ENCODE peak calls at places on chromosomes 6 and 20, in ten cellular contexts. C is heart left ventricle; E is mesothelial cell of epicardium; B is tibial nerve; M is psoas muscle; T is endothelial cell; Y is A673; V is mucosa of descending colon; P is spleen; J is CD8-positive, alpha-beta T cell. N is an unnamed sample.
A peak's percentile ranks its signal among the peaks of the same experiment; 100 is the strongest.

GRCh38 chr6:137767931-137768690 is 98.9 kb upstream of the TNFAIP3 start:
- DNase-seq in C (no peak), E (no peak), B (no peak), M (no peak), T (no peak), Y (no peak), V (no peak), P (no peak), J (no peak), N (no peak)

GRCh38 chr6:34241351-34242215 is 4.9 kb downstream of the HMGA1 start:
- DNase-seq in C (no peak), E (no peak), B (no peak), M (no peak), T (no peak), Y (no peak), V (no peak), P (peak; percentile 61), J (no peak), N (no peak)

GRCh38 chr6:136160255-136160654 is 89.9 kb downstream of the MTFR2 start:
- DNase-seq in C (no peak), E (no peak), B (no peak), M (no peak), T (no peak), Y (no peak), V (no peak), P (no peak), J (no peak), N (no peak)

GRCh38 chr6:138509371-138509770 is 10.1 kb upstream of the NHSL1 start:
- DNase-seq in C (no peak), E (no peak), B (no peak), M (no peak), T (peak; percentile 49), Y (peak; percentile 60), V (peak; percentile 89), P (no peak), J (peak; percentile 26), N (no peak)

GRCh38 chr6:20811112-20811746 is 277.0 kb downstream of the CDKAL1 start:
- DNase-seq in C (no peak), E (no peak), B (no peak), M (no peak), T (peak; percentile 7), Y (peak; percentile 94), V (no peak), P (no peak), J (no peak), N (peak; percentile 61)

GRCh38 chr6:14344486-14344885 is 226.9 kb downstream of the CD83 start:
- DNase-seq in C (no peak), E (no peak), B (no peak), M (no peak), T (no peak), Y (no peak), V (no peak), P (no peak), J (no peak), N (no peak)

GRCh38 chr6:153070756-153071155 is 60.3 kb downstream of the RGS17 start:
- DNase-seq in C (no peak), E (no peak), B (no peak), M (no peak), T (no peak), Y (no peak), V (no peak), P (no peak), J (no peak), N (no peak)

GRCh38 chr20:13856356-13856755 is 71.5 kb downstream of the NDUFAF5 start:
- DNase-seq in C (no peak), E (no peak), B (no peak), M (no peak), T (no peak), Y (no peak), V (no peak), P (no peak), J (no peak), N (no peak)

GRCh38 chr6:113120214-113120576 is 737.0 kb upstream of the MARCKS start:
- DNase-seq in C (no peak), E (no peak), B (no peak), M (no peak), T (no peak), Y (peak; percentile 61), V (no peak), P (no peak), J (no peak), N (no peak)

GRCh38 chr6:7052441-7052936 is 55.3 kb upstream of the RREB1 start:
- DNase-seq in C (peak; percentile 59), E (peak; percentile 34), B (peak; percentile 29), M (peak; percentile 92), T (peak; percentile 26), Y (peak; percentile 74), V (peak; percentile 43), P (peak; percentile 83), J (peak; percentile 8), N (peak; percentile 49)

GRCh38 chr6:159043236-159043635 is 1.6 kb downstream of the TAGAP start:
- DNase-seq in C (no peak), E (no peak), B (no peak), M (no peak), T (no peak), Y (no peak), V (no peak), P (no peak), J (no peak), N (no peak)

GRCh38 chr20:54015496-54015895 is 54.9 kb downstream of the BCAS1 start:
- DNase-seq in C (no peak), E (no peak), B (no peak), M (no peak), T (no peak), Y (peak; percentile 84), V (no peak), P (no peak), J (no peak), N (no peak)

GRCh38 chr6:16438677-16439615 is 200.6 kb downstream of the GMPR start:
- DNase-seq in C (no peak), E (no peak), B (no peak), M (no peak), T (no peak), Y (no peak), V (no peak), P (no peak), J (no peak), N (no peak)

GRCh38 chr6:7418238-7418905 is 28.8 kb downstream of the RIOK1 start:
- DNase-seq in C (no peak), E (no peak), B (no peak), M (no peak), T (no peak), Y (peak; percentile 35), V (no peak), P (no peak), J (no peak), N (no peak)

GRCh38 chr20:8018928-8019177 is 708 bp downstream of the TMX4 start:
- DNase-seq in C (no peak), E (no peak), B (no peak), M (no peak), T (no peak), Y (peak; percentile 74), V (no peak), P (no peak), J (no peak), N (no peak)

GRCh38 chr6:161104966-161105365 is 113.4 kb downstream of the MAP3K4 start:
- DNase-seq in C (no peak), E (no peak), B (no peak), M (no peak), T (no peak), Y (no peak), V (no peak), P (no peak), J (no peak), N (no peak)

GRCh38 chr6:52389626-52390360 is 27.8 kb downstream of the PAQR8 start:
- DNase-seq in C (peak; percentile 32), E (no peak), B (no peak), M (peak; percentile 56), T (no peak), Y (peak; percentile 41), V (peak; percentile 86), P (peak; percentile 86), J (peak; percentile 58), N (no peak)

GRCh38 chr6:108134213-108134973 is 31.4 kb upstream of the NR2E1 start:
- DNase-seq in C (no peak), E (no peak), B (no peak), M (no peak), T (no peak), Y (no peak), V (no peak), P (no peak), J (no peak), N (peak; percentile 28)

GRCh38 chr6:29451471-29452193 is 5.2 kb downstream of the OR11A1 start:
- DNase-seq in C (no peak), E (no peak), B (no peak), M (no peak), T (no peak), Y (no peak), V (no peak), P (no peak), J (no peak), N (no peak)

GRCh38 chr20:42041000-42041565 is 422.9 kb upstream of the CHD6 start:
- DNase-seq in C (no peak), E (no peak), B (no peak), M (no peak), T (no peak), Y (no peak), V (no peak), P (no peak), J (no peak), N (no peak)
- TF ChIP-seq CTCF in C (no peak), E (no peak), B (no peak), M (no peak), T (no peak), Y (peak; percentile 33), V (no peak), P (no peak), J (no peak), N (peak; percentile 65)

GRCh38 chr6:3063733-3064700 is 4.3 kb upstream of the RIPK1 start:
- DNase-seq in C (peak; percentile 96), E (peak; percentile 58), B (peak; percentile 89), M (peak; percentile 97), T (peak; percentile 81), Y (peak; percentile 79), V (peak; percentile 97), P (peak; percentile 99), J (peak; percentile 88), N (peak; percentile 87)
- TF ChIP-seq CTCF in C (no peak), E (no peak), B (peak; percentile 49), M (no peak), T (no peak), Y (no peak), V (no peak), P (peak; percentile 23), J (no peak), N (no peak)

DNA sequence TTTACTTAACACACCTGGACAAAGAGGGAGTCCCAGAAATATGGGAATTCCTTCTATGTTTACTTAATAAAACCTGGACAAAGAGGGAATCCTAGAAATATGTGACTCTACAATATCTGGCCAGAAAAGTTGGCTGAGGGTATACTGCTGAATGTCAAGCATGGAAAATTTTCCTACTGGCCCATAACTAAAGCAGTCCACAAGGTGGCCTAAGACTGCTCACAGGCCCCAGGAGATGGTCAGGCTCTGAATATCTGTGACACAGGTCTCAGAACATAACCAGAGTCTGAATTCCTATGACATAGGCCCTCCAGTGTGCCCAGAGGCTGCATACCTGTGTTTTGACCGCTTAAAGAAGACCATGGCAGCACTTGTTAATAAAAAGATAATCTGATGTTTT is 578.2 kb upstream of the NRSN1 start:
- DNase-seq in C (no peak), E (no peak), B (no peak), M (no peak), T (peak; percentile 27), Y (no peak), V (peak; percentile 17), P (no peak), J (no peak), N (peak; percentile 34)
- TF ChIP-seq CTCF in C (no peak), E (no peak), B (no peak), M (no peak), T (no peak), Y (no peak), V (no peak), P (no peak), J (no peak), N (peak; percentile 49)

GRCh38 chr6:154261688-154262397 is 94.8 kb downstream of the IPCEF1 start:
- DNase-seq in C (no peak), E (no peak), B (no peak), M (no peak), T (no peak), Y (no peak), V (no peak), P (no peak), J (no peak), N (no peak)
- TF ChIP-seq CTCF in C (no peak), E (no peak), B (no peak), M (no peak), T (no peak), Y (no peak), V (no peak), P (no peak), J (no peak), N (no peak)